ENCODE peak calls at places on chromosome 11, in four cellular contexts. H is psoas muscle, R is cardiac muscle cell, U is brain microvascular endothelial cell. B is an unnamed sample.

GRCh38 chr11:96341237-96342130 is 1.5 kb downstream of the MAML2 start:
- DNase-seq in H (peak), R (no peak), U (no peak), B (no peak)

GRCh38 chr11:36455658-36456111 is 54.4 kb downstream of the TRAF6 start:
- DNase-seq in H (peak), R (peak), U (peak), B (peak)

GRCh38 chr11:16179668-16180067 is 176.7 kb downstream of the SOX6 start:
- DNase-seq in H (no peak), R (no peak), U (no peak), B (no peak)

GRCh38 chr11:77174559-77174958 is 46.5 kb downstream of the MYO7A start:
- DNase-seq in H (no peak), R (no peak), U (no peak), B (no peak)

GRCh38 chr11:57751676-57752253 is at the start of gene BTBD18:
- DNase-seq in H (no peak), R (peak), U (peak), B (no peak)

GRCh38 chr11:134025086-134025437 is 43.8 kb upstream of the JAM3 start:
- DNase-seq in H (no peak), R (no peak), U (no peak), B (no peak)

GRCh38 chr11:28110108-28110838 is 2.1 kb downstream of the METTL15 start:
- DNase-seq in H (peak), R (peak), U (peak), B (no peak)

GRCh38 chr11:134572741-134573675 is 161.0 kb upstream of the B3GAT1 start:
- DNase-seq in H (no peak), R (no peak), U (no peak), B (no peak)

GRCh38 chr11:19511413-19512183 is 201.0 kb upstream of the NAV2 start:
- DNase-seq in H (peak), R (no peak), U (no peak), B (no peak)

GRCh38 chr11:11972148-11972547 is 36.3 kb downstream of the DKK3 start:
- DNase-seq in H (no peak), R (peak), U (no peak), B (no peak)

B was measured in skeletal muscle cell.